ENCODE peak calls at places on chromosomes 2 and 18, in four cellular contexts. H, T, W and Y are unnamed samples. For H3K4me1, the result is how much of the 10 kb centered on the place peaks cover.

GRCh38 chr2:119426801-119427395 is 4.8 kb upstream of the TMEM37 start:
- DNase-seq in H (no peak), T (no peak), W (no peak), Y (no peak)

GRCh38 chr2:25491966-25492532 is 150.3 kb upstream of the DNMT3A start:
- DNase-seq in H (no peak), T (peak), W (no peak), Y (no peak)

GRCh38 chr18:8424917-8425725 is 184.1 kb upstream of the RAB12 start:
- DNase-seq in H (no peak), T (peak), W (no peak), Y (no peak)

GRCh38 chr2:203934006-203934632 is 2.4 kb upstream of the ICOS start:
- DNase-seq in H (no peak), T (no peak), W (no peak), Y (no peak)

GRCh38 chr18:63161032-63161727 is 158.4 kb downstream of the BCL2 start:
- DNase-seq in H (no peak), T (no peak), W (no peak), Y (no peak)

GRCh38 chr2:110793034-110793433 is 60.7 kb downstream of the ACOXL start:
- DNase-seq in H (no peak), T (no peak), W (no peak), Y (no peak)

GRCh38 chr18:6414723-6415362 is at the start of gene L3MBTL4:
- DNase-seq in H (no peak), T (no peak), W (no peak), Y (no peak)

GRCh38 chr2:217951521-217952247 is 51.1 kb downstream of the TNS1 start:
- DNase-seq in H (no peak), T (no peak), W (peak), Y (peak)

GRCh38 chr2:9199716-9200633 is 6.6 kb upstream of the ASAP2 start:
- DNase-seq in H (no peak), T (no peak), W (no peak), Y (no peak)

GRCh38 chr2:138579556-138579955 is 78.0 kb downstream of the SPOPL start:
- DNase-seq in H (no peak), T (no peak), W (no peak), Y (no peak)

GRCh38 chr18:49728542-49728941 is 84.8 kb downstream of the ACAA2 start:
- DNase-seq in H (no peak), T (peak), W (no peak), Y (no peak)

GRCh38 chr2:1656326-1656960 is 87.9 kb downstream of the PXDN start:
- DNase-seq in H (no peak), T (no peak), W (no peak), Y (peak)

GRCh38 chr2:105866439-105867170 is 121.9 kb downstream of the NCK2 start:
- DNase-seq in H (no peak), T (no peak), W (no peak), Y (no peak)

GRCh38 chr2:202588647-202589581 is 45.9 kb upstream of the FAM117B start:
- DNase-seq in H (peak), T (peak), W (no peak), Y (peak)

GRCh38 chr18:37435150-37435872 is 130.3 kb downstream of the CELF4 start:
- DNase-seq in H (no peak), T (no peak), W (no peak), Y (no peak)

GRCh38 chr18:28178720-28179119 is 1.8 kb upstream of the CDH2 start:
- DNase-seq in H (no peak), T (peak), W (no peak), Y (no peak)

DNA sequence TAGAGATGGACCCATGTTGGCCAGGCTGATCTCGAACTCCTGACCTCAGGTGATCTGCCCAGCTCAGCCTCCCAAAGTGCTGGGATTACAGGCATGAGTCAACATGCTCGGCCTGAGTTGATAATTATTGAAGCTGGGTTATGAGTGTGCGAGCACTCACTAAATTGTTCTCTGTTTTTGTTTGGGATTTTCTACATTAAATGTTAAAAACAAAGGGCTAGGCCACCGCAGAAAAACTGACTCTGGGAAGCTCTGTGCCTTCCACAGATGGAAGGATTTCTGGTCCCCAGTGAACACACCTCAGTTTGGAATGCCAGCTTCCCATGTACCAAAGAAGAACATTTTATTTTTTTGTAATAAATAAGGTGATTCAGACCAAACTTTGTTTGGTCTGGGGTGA is 83.0 kb downstream of the XRCC5 start:
- DNase-seq in H (no peak), T (no peak), W (no peak), Y (no peak)
- H3K4me1 ChIP-seq in H (under half), T (under half), W (under half), Y (under half)

GRCh38 chr2:238434846-238435751 is 8.4 kb downstream of the ASB1 start:
- DNase-seq in H (no peak), T (no peak), W (peak), Y (no peak)

GRCh38 chr2:238433941-238434845 is 7.5 kb downstream of the ASB1 start:
- DNase-seq in H (no peak), T (no peak), W (no peak), Y (no peak)

GRCh38 chr2:238431431-238431830 is 4.7 kb downstream of the ASB1 start:
- DNase-seq in H (no peak), T (no peak), W (no peak), Y (no peak)

GRCh38 chr2:238435752-238436096 is 9.0 kb downstream of the ASB1 start:
- DNase-seq in H (no peak), T (no peak), W (no peak), Y (no peak)

DNA sequence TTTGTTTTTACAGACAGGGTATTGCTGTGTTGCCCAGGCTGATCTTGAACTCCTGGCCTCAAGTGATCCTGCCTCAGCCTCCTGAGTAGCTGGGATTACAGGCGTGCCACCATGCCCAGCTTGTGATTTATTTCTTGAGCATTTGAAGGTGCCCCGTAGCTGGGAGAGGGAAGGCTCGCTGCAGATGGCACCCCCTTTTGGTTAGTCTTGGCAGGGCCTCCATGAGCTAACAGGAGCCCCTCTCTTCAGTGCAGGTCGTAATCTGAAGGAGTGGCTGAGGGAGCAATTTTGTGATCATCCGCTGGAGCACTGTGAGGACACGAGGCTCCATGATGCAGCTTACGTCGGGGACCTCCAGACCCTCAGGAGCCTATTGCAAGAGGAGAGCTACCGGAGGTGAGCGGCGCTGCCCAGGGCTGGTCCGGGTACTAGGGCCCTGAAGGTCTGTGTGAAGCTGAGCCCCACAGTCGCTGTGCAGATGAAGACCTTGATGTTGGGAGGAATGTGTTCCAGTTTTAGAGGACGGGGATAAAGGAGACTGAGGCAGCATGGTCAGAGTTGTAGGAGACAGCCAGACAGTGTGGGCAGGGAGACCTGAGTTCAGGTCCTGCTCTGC is 6.7 kb downstream of the ASB1 start:
- DNase-seq in H (no peak), T (no peak), W (no peak), Y (no peak)
- TF ChIP-seq CTCF in H (no peak), T (no peak), W (no peak), Y (no peak)

GRCh38 chr2:11748018-11748860 is 1.8 kb downstream of the LPIN1 start:
- DNase-seq in H (no peak), T (no peak), W (no peak), Y (no peak)

GRCh38 chr2:11748861-11749645 is 2.6 kb downstream of the LPIN1 start:
- DNase-seq in H (no peak), T (no peak), W (no peak), Y (no peak)

GRCh38 chr2:11750917-11751316 is 4.5 kb downstream of the LPIN1 start:
- DNase-seq in H (no peak), T (no peak), W (no peak), Y (no peak)

GRCh38 chr2:11750422-11750821 is 4.0 kb downstream of the LPIN1 start:
- DNase-seq in H (no peak), T (no peak), W (no peak), Y (no peak)

DNA sequence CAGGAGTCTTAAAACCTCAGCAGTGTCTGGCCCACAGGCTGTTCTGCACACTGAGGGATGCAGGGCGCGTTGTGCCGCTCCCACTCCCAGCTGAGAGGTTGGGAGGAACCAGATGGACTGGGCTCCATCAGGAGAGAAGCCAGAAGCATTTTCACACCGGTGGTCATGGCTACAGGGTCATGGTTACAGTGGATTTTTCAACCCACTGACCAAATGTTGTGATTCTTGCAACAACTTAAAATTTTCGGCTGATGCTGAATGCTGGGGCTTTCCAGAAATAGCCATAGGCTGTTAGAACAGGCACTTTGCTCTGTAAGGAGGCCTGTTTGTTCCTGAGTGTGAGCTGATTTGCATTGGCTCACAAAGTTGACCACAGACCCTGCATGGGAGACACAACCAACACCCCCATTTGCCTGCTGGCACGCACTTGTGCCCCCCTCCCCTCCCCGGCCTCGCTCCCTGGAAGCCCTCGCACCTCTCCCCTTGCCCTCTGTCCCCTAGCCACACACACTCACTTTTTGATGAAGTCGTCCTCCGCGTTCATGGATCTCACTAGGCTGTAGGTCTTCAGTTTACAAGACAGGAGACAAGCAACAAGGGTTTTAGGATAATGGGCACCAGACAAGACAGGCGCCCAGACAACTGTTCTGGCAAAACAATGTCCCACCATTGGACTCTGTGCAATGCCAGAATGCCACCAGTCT is 3.4 kb downstream of the LPIN1 start:
- DNase-seq in H (no peak), T (no peak), W (no peak), Y (no peak)
- H3K4me1 ChIP-seq in H (half or more), T (half or more), W (under half), Y (half or more)

GRCh38 chr2:10880586-10881321 is 31.0 kb upstream of the KCNF1 start:
- DNase-seq in H (no peak), T (peak), W (no peak), Y (no peak)

GRCh38 chr2:10879159-10879558 is 32.6 kb upstream of the KCNF1 start:
- DNase-seq in H (no peak), T (no peak), W (no peak), Y (no peak)

GRCh38 chr2:10877691-10878111 is 34.0 kb upstream of the KCNF1 start:
- DNase-seq in H (no peak), T (peak), W (no peak), Y (peak)

GRCh38 chr2:10878268-10878915 is 33.3 kb upstream of the KCNF1 start:
- DNase-seq in H (no peak), T (no peak), W (no peak), Y (no peak)

DNA sequence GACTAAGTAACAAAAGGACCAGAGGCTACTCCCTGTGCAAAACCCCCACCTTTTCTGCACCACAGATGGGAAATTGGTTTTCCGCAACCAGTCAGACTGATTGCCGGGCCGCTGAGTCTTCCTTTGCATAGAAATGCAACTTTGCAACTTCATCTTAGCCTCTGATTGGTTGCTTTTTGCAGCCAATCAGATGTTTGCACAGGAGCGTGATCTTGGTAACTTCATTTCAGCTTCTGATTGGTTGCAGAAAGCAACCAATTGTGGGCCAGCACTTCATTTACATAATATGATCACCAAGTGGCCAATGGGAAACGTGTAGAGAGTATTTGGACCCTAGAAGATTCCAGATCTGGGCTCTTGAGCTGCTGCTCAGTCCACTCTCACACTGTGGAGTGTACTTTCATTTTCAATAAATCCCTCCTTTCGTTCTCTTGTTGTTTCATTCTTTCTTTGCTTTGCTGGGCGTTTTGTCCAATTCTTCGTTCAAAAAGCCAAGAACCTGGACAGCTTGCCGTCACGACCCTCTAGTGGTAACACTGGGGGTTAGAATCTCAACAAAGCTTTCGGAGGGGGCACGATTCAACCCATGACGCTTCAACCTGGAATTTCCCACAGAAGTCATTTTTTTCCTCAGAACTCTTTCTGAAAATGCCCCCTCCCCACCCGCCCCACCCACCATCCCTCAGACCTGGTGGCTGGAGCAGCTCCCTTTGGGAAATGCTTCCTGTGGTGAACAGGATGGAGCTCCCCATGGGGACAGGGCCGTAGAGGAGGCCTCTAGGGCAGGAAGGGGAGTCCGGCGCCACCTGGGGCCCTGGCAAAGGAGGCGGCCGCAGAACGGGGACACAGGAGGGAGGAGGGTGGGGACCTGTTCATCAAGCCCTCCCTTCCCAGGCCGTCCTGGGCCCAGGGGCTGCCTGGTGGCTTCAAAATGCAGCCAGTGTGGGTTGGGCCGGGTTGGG is 31.8 kb upstream of the KCNF1 start:
- DNase-seq in H (no peak), T (peak), W (no peak), Y (peak)
- TF ChIP-seq CTCF in H (no peak), T (no peak), W (no peak), Y (no peak)

DNA sequence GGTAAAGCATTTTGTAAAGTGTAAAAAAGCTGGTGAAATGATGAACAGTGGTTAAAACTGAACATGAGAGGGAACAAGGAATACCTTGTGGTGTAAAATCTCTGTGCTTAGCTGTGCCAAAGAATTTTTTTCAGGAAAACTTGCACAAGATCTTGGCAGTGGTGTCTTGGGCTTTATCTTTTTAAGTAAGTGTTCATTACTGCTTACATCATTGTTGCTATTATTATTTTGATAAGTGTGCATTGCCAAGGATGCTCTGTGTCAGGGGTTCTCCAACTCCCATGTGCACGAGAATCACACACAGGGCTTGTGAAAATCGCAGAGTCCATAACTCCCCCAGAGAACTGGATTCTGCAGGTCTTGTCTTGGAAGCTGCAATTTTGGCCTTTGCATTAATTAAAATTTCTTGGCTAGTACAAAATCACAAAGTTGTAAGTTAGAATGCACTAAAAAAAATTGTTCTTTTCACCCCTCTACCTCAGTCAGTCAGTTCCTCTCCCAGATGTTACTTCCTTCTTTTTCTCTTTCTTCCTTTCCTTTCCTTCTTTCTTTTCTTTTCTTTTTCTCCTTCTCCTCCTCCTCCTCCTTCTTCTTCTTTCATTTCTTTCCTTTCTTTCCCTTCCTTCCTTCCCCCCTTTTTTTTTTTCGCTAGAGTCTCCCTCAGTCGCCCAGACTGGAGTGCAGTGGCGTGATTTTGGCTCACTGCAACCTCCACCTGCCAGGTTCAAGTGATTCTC is 37.8 kb downstream of the GATA6 start:
- DNase-seq in H (no peak), T (no peak), W (no peak), Y (no peak)
- H3K4me1 ChIP-seq in H (under half), T (under half), W (under half), Y (under half)

GRCh38 chr2:112646791-112647720 is 1.3 kb downstream of the SLC20A1 start:
- DNase-seq in H (no peak), T (peak), W (no peak), Y (peak)
- TF ChIP-seq CTCF in H (no peak), T (no peak), W (no peak), Y (no peak)

GRCh38 chr2:46317092-46317486 is 19.9 kb downstream of the EPAS1 start:
- DNase-seq in H (no peak), T (no peak), W (no peak), Y (no peak)
- H3K4me1 ChIP-seq in H (under half), T (under half), W (half or more), Y (half or more)

GRCh38 chr2:186457908-186458307 is 28.2 kb upstream of the ZC3H15 start:
- DNase-seq in H (no peak), T (no peak), W (no peak), Y (no peak)

GRCh38 chr2:186456941-186457340 is 29.1 kb upstream of the ZC3H15 start:
- DNase-seq in H (no peak), T (no peak), W (no peak), Y (no peak)

GRCh38 chr2:186455613-186456012 is 30.4 kb upstream of the ZC3H15 start:
- DNase-seq in H (no peak), T (no peak), W (no peak), Y (no peak)

GRCh38 chr2:186460465-186460864 is 25.6 kb upstream of the ZC3H15 start:
- DNase-seq in H (no peak), T (peak), W (no peak), Y (no peak)

DNA sequence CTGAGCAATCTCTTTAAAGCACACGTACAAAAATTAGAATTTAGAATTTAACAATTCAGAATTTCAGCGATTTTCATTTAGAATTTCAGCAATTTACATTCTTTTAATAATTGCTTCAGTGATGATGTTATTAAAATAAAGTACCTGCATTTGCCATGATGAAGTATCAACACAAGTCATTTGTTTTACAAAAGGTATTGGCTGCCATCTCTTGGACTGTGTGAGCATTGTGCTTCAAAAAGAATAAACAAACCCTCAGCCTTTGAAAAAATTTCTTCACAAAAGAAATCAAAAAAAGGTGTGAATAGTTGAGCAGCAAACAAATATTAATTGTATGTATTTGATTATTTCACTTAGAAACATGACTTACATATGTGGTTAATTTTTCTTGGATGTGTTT is 27.1 kb upstream of the ZC3H15 start:
- DNase-seq in H (no peak), T (no peak), W (no peak), Y (no peak)
- TF ChIP-seq CTCF in H (no peak), T (peak), W (peak), Y (no peak)